ENCODE peak calls at places on chromosomes 1 and 21, in eight cellular contexts. K, M, D, R, G, J, Y and O are unnamed samples.

GRCh38 chr1:80023366-80023765 is 1016.8 kb upstream of the ADGRL4 start:
- DNase-seq in G (no peak), R (no peak), Y (no peak), M (no peak), D (no peak), K (no peak), J (no peak), O (no peak)

GRCh38 chr1:63189677-63190076 is 132.7 kb upstream of the FOXD3 start:
- DNase-seq in Y (peak; percentile 95), G (peak; percentile 1), D (no peak), K (peak; percentile 8), M (no peak), J (no peak), R (peak; percentile 36), O (no peak)

GRCh38 chr21:41358193-41359166 is 3.3 kb upstream of the MX2 start:
- DNase-seq in R (no peak), K (no peak), J (no peak), M (no peak), G (no peak), Y (no peak), D (no peak), O (no peak)

GRCh38 chr1:185338719-185339622 is 21.9 kb upstream of the IVNS1ABP start:
- DNase-seq in M (peak; percentile 46), G (peak; percentile 73), D (peak; percentile 66), Y (no peak), J (peak; percentile 64), R (no peak), K (peak; percentile 86), O (peak; percentile 4)

GRCh38 chr1:175005085-175005783 is 5.5 kb downstream of the CACYBP start:
- DNase-seq in J (no peak), Y (no peak), M (no peak), K (no peak), G (no peak), D (no peak), R (no peak), O (no peak)

GRCh38 chr1:181987334-181987870 is 74.1 kb downstream of the ZNF648 start:
- DNase-seq in D (no peak), K (no peak), Y (no peak), J (no peak), R (no peak), M (no peak), G (no peak), O (no peak)

GRCh38 chr1:238653693-238654321 is 732.6 kb upstream of the CHRM3 start:
- DNase-seq in J (no peak), D (no peak), G (peak; percentile 56), K (no peak), R (no peak), Y (no peak), M (no peak), O (no peak)

GRCh38 chr1:61819421-61819820 is 77.1 kb downstream of the PATJ start:
- DNase-seq in K (no peak), D (no peak), M (no peak), R (no peak), J (no peak), G (no peak), Y (no peak), O (no peak)

GRCh38 chr1:115056395-115056798 is 26.8 kb downstream of the TSHB start:
- DNase-seq in R (peak; percentile 89), D (no peak), Y (peak; percentile 67), K (no peak), J (peak; percentile 40), M (no peak), G (peak; percentile 77), O (no peak)

GRCh38 chr21:44985441-44986401 is 45.9 kb downstream of the SLX9 start:
- DNase-seq in D (no peak), J (peak; percentile 28), R (no peak), G (no peak), K (no peak), M (no peak), Y (no peak), O (no peak)

GRCh38 chr1:37028981-37029617 is 5.2 kb downstream of the GRIK3 start:
- DNase-seq in D (no peak), J (no peak), G (no peak), R (no peak), M (no peak), K (no peak), Y (no peak), O (no peak)

GRCh38 chr1:116401646-116402176 is 28.7 kb downstream of the ATP1A1 start:
- DNase-seq in G (no peak), R (no peak), J (no peak), M (no peak), Y (no peak), D (no peak), K (no peak), O (no peak)

GRCh38 chr1:40622936-40623629 is 42.4 kb downstream of the RIMS3 start:
- DNase-seq in J (no peak), G (no peak), R (no peak), M (no peak), K (no peak), D (no peak), Y (no peak), O (no peak)

GRCh38 chr1:183291802-183292515 is 105.9 kb downstream of the LAMC2 start:
- DNase-seq in R (no peak), J (no peak), K (no peak), G (peak; percentile 76), M (no peak), Y (no peak), D (no peak), O (no peak)

GRCh38 chr1:87594736-87595383 is 266.2 kb downstream of the LMO4 start:
- DNase-seq in D (no peak), J (no peak), Y (no peak), G (no peak), M (no peak), R (no peak), K (no peak), O (no peak)

GRCh38 chr1:230186003-230186863 is 119.2 kb downstream of the GALNT2 start:
- DNase-seq in Y (peak; percentile 91), K (no peak), G (peak; percentile 78), M (peak; percentile 69), R (no peak), D (peak; percentile 85), J (peak; percentile 86), O (no peak)

GRCh38 chr1:151782741-151783140 is 7.6 kb downstream of the TDRKH start:
- DNase-seq in D (no peak), Y (no peak), G (no peak), M (no peak), K (no peak), J (no peak), R (no peak), O (no peak)

GRCh38 chr1:238485906-238486219 is 595.1 kb upstream of the ZP4 start:
- DNase-seq in R (no peak), G (no peak), J (no peak), M (no peak), D (no peak), Y (no peak), K (no peak), O (no peak)

GRCh38 chr21:31194510-31195293 is 149.4 kb downstream of the TIAM1 start:
- DNase-seq in J (no peak), G (no peak), R (no peak), M (no peak), Y (no peak), K (no peak), D (no peak), O (no peak)

GRCh38 chr1:68049941-68050878 is at the start of gene DIRAS3:
- DNase-seq in D (peak; percentile 84), R (peak; percentile 37), Y (no peak), M (no peak), K (no peak), J (no peak), G (peak; percentile 67), O (no peak)

GRCh38 chr1:202998836-202999750 is 8.1 kb upstream of the TMEM183A start:
- DNase-seq in K (peak; percentile 61), G (peak; percentile 68), M (peak; percentile 64), J (no peak), R (peak; percentile 72), Y (peak; percentile 44), D (peak; percentile 70), O (peak; percentile 20)

GRCh38 chr21:17514124-17514481 is 1.3 kb downstream of the CXADR start:
- DNase-seq in J (no peak), M (no peak), Y (peak; percentile 84), D (no peak), K (no peak), G (no peak), R (peak; percentile 70), O (no peak)
- H3K4me3 ChIP-seq in J (peak overlapping the region; percentile 49), M (peak overlapping the region; percentile 69), Y (peak overlapping the region; percentile 80), D (peak overlapping the region; percentile 50), K (no peak overlapping the region), G (peak overlapping the region; percentile 95), R (peak overlapping the region; percentile 99), O (peak overlapping the region; percentile 81)

DNA sequence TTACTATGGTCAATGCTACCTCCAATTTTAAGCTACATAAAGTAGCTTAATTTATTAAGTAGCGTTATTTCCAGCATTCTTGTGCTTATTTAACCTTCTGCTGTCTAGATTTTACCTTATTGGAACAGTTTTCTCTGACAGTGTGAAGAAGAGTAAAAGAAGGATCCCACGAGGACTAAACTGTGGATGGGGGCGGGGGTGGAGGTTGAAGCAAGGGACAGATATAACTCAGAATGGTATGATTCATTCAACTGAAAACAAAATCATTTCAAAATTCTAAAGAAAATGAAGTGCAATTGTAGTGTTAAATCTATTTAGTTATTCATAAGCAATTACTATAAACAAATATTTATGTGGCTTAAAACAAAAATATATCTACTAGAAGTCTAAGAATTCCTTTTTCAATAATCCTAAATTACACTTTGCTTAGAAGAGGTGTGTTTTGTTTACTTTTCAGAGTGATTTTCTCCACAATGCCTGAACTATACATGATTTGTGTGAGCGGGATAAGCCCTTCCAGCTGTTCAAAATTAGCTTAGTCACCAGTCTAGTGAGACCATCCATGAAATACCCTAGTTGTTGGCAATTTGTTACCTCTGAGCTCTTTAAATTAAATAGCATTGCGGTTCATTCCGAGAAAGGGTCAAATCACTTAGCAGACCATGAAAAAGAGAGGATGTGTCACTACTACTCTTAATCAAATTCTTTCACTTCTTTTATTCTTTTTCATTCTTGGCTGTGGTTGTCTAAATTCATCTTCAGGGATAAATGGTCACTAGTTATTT is 11.6 kb upstream of the VAV3 start:
- DNase-seq in D (no peak), G (no peak), K (no peak), M (no peak), R (peak; percentile 25), J (no peak), Y (no peak), O (no peak)
- H3K9me3 ChIP-seq in D (no peaks in the 10 kb centered on the region), G (no peaks in the 10 kb centered on the region), K (no peaks in the 10 kb centered on the region), M (no peaks in the 10 kb centered on the region), R (no peaks in the 10 kb centered on the region), J (no peaks in the 10 kb centered on the region), Y (no peaks in the 10 kb centered on the region), O (no peaks in the 10 kb centered on the region)

DNA sequence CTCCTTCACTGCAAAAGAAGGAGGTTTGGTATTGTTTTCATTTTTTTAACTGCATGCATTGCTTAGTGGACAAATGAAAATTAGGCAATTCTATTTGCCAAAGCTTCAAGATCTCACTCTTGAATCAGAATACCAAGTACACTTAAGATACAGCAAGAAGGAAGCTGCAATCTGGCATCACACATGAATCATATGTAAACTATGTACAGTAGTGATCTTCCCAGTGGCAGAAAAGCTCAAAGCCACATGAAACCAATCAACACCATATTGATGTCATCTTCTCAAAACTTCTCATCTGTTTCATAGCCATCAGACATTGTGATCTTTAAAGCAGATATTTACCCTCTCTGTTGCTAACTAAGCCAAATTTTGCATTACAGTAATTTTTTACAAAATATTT is 550.1 kb downstream of the LTN1 start:
- DNase-seq in Y (no peak), M (no peak), G (peak; percentile 61), J (no peak), K (no peak), D (no peak), R (no peak), O (no peak)
- H3K4me1 ChIP-seq in Y (no peaks in the 10 kb centered on the region), M (no peaks in the 10 kb centered on the region), G (no peaks in the 10 kb centered on the region), J (no peaks in the 10 kb centered on the region), K (no peaks in the 10 kb centered on the region), D (no peaks in the 10 kb centered on the region), R (no peaks in the 10 kb centered on the region), O (no peaks in the 10 kb centered on the region)

GRCh38 chr1:161484613-161485012 is 20.6 kb upstream of the FCGR2A start:
- DNase-seq in J (no peak), K (no peak), M (no peak), G (peak; percentile 10), R (no peak), D (no peak), Y (no peak), O (no peak)
- H3K4me3 ChIP-seq in J (no peak overlapping the region), K (no peak overlapping the region), M (no peak overlapping the region), G (no peak overlapping the region), R (no peak overlapping the region), D (no peak overlapping the region), Y (no peak overlapping the region), O (no peak overlapping the region)